ENCODE peak calls at places on chromosome 10, in nine cellular contexts. D is CD8-positive, alpha-beta memory T cell; T is stomach; M is NCI-H460; P is CD4-positive, alpha-beta T cell; R is activated naive CD4-positive, alpha-beta T cell; Y is NCI-H1048; N is amygdala; G is stimulated activated CD8-positive, alpha-beta memory T cell treated with anti-CD3 and anti-CD28 coated beads, Interleukin-15, amount 100 ng/mL, for 24 hours. L is an unnamed sample.
A peak's percentile ranks its signal among the peaks of the same experiment; 100 is the strongest.

GRCh38 chr10:77661100-77661499 is 23.5 kb upstream of the KCNMA1 start:
- DNase-seq in M (no peak), N (no peak), T (no peak), R (no peak), G (no peak), D (no peak), P (no peak), Y (no peak), L (no peak)

GRCh38 chr10:16491933-16492332 is 29.7 kb downstream of the C1QL3 start:
- DNase-seq in G (no peak), P (no peak), R (no peak), T (no peak), Y (no peak), D (no peak), M (no peak), N (no peak), L (no peak)

GRCh38 chr10:121339136-121339535 is 259.1 kb downstream of the FGFR2 start:
- DNase-seq in N (no peak), Y (no peak), M (no peak), G (no peak), T (no peak), R (no peak), P (no peak), D (no peak), L (no peak)

GRCh38 chr10:77371848-77372247 is 265.8 kb downstream of the KCNMA1 start:
- DNase-seq in M (no peak), R (no peak), D (no peak), G (no peak), P (no peak), T (no peak), N (no peak), Y (no peak), L (no peak)

GRCh38 chr10:29257106-29257783 is 31.6 kb upstream of the LYZL1 start:
- DNase-seq in Y (no peak), P (no peak), M (no peak), D (no peak), T (no peak), R (no peak), G (no peak), N (no peak), L (no peak)

GRCh38 chr10:23344251-23344841 is at the start of gene C10orf67:
- DNase-seq in R (no peak), P (no peak), D (no peak), M (no peak), G (no peak), T (no peak), Y (no peak), N (peak; percentile 59), L (no peak)

GRCh38 chr10:132307823-132308587 is at the start of gene STK32C:
- DNase-seq in N (peak; percentile 74), Y (peak; percentile 75), M (peak; percentile 89), P (peak; percentile 89), G (peak; percentile 82), T (peak; percentile 92), R (peak; percentile 95), D (peak; percentile 90), L (peak; percentile 84)

GRCh38 chr10:110612073-110612472 is 32.1 kb upstream of the RBM20 start:
- DNase-seq in G (no peak), T (no peak), Y (no peak), N (no peak), D (no peak), M (no peak), R (no peak), P (no peak), L (no peak)

GRCh38 chr10:119769886-119770285 is 44.0 kb downstream of the INPP5F start:
- DNase-seq in Y (no peak), G (no peak), M (no peak), P (no peak), D (no peak), T (no peak), R (no peak), N (no peak), L (no peak)

GRCh38 chr10:29646238-29646902 is 11.6 kb upstream of the SVIL start:
- DNase-seq in N (no peak), T (no peak), R (no peak), D (no peak), Y (peak; percentile 59), M (no peak), P (no peak), G (no peak), L (no peak)

GRCh38 chr10:14612873-14613569 is 161.7 kb downstream of the FAM107B start:
- DNase-seq in T (no peak), M (no peak), D (no peak), N (no peak), Y (no peak), R (no peak), G (no peak), P (no peak), L (no peak)

GRCh38 chr10:90929179-90929578 is 8.3 kb upstream of the ANKRD1 start:
- DNase-seq in M (no peak), G (no peak), T (no peak), P (no peak), D (no peak), R (no peak), Y (no peak), N (no peak), L (no peak)

GRCh38 chr10:69629519-69629896 is 539 bp upstream of the FAM241B start:
- DNase-seq in P (no peak), N (no peak), T (no peak), M (no peak), R (no peak), G (no peak), D (no peak), Y (no peak), L (no peak)

GRCh38 chr10:18414061-18414460 is 237.3 kb downstream of the NSUN6 start:
- DNase-seq in R (no peak), M (no peak), T (no peak), Y (no peak), N (no peak), P (no peak), D (no peak), G (no peak), L (no peak)

GRCh38 chr10:52318136-52318810 is 4.2 kb downstream of the DKK1 start:
- DNase-seq in M (no peak), G (no peak), D (no peak), N (no peak), R (no peak), Y (no peak), T (no peak), P (no peak), L (no peak)

GRCh38 chr10:114852197-114852596 is 30.6 kb downstream of the FHIP2A start:
- DNase-seq in Y (no peak), M (no peak), N (no peak), D (no peak), P (no peak), G (no peak), T (no peak), R (no peak), L (no peak)

GRCh38 chr10:32938554-32939061 is 19.4 kb downstream of the ITGB1 start:
- DNase-seq in N (no peak), T (peak; percentile 39), M (no peak), Y (no peak), G (no peak), D (no peak), P (no peak), R (no peak), L (no peak)

GRCh38 chr10:36730316-36730715 is 395.1 kb upstream of the ANKRD30A start:
- DNase-seq in M (no peak), N (no peak), P (no peak), G (no peak), D (no peak), T (no peak), Y (no peak), R (no peak), L (no peak)

GRCh38 chr10:86139066-86139657 is 227.4 kb downstream of the GRID1 start:
- DNase-seq in Y (no peak), D (no peak), P (no peak), R (no peak), T (no peak), G (no peak), M (peak; percentile 12), N (no peak), L (no peak)

GRCh38 chr10:68212721-68213352 is 19.1 kb downstream of the ATOH7 start:
- DNase-seq in R (no peak), M (peak; percentile 33), D (no peak), N (no peak), P (no peak), T (no peak), G (no peak), Y (no peak), L (no peak)

GRCh38 chr10:61760943-61761824 is 98.5 kb downstream of the CABCOCO1 start:
- DNase-seq in Y (no peak), D (no peak), P (no peak), R (no peak), N (no peak), M (peak; percentile 31), T (no peak), G (no peak), L (no peak)

GRCh38 chr10:107701947-107702346 is 537.4 kb upstream of the SORCS1 start:
- DNase-seq in M (no peak), G (no peak), P (no peak), R (no peak), N (no peak), T (no peak), D (no peak), Y (no peak), L (no peak)

GRCh38 chr10:63703740-63704345 is 182.6 kb downstream of the REEP3 start:
- DNase-seq in N (no peak), T (peak; percentile 79), P (no peak), M (no peak), Y (no peak), R (no peak), G (no peak), D (no peak), L (no peak)

GRCh38 chr10:102231357-102232318 is 5.5 kb downstream of the ELOVL3 start:
- DNase-seq in N (no peak), P (peak; percentile 51), M (peak; percentile 40), G (peak; percentile 58), Y (peak; percentile 29), D (peak; percentile 57), T (peak; percentile 73), R (peak; percentile 52), L (no peak)

GRCh38 chr10:103442031-103442461 is 10.1 kb downstream of the CALHM2 start:
- DNase-seq in N (no peak), G (no peak), M (no peak), R (no peak), D (no peak), T (no peak), P (no peak), Y (no peak), L (no peak)

GRCh38 chr10:59833810-59834209 is 72.5 kb downstream of the CCDC6 start:
- DNase-seq in R (no peak), N (no peak), M (no peak), G (no peak), T (no peak), Y (no peak), P (no peak), D (no peak), L (no peak)

GRCh38 chr10:122192142-122192541 is 79.0 kb upstream of the BTBD16 start:
- DNase-seq in R (no peak), G (no peak), N (no peak), T (no peak), Y (no peak), D (no peak), M (no peak), P (no peak), L (no peak)

GRCh38 chr10:19826712-19827111 is 10.5 kb downstream of the PLXDC2 start:
- DNase-seq in Y (no peak), M (no peak), R (no peak), G (no peak), N (no peak), T (no peak), P (no peak), D (no peak), L (no peak)

GRCh38 chr10:558891-559766 is 130.3 kb downstream of the DIP2C start:
- DNase-seq in G (no peak), M (no peak), R (no peak), Y (no peak), T (no peak), P (no peak), N (no peak), D (no peak), L (no peak)

GRCh38 chr10:75202321-75203096 is 8.1 kb upstream of the VDAC2 start:
- DNase-seq in D (no peak), M (peak; percentile 14), G (no peak), T (peak; percentile 54), Y (no peak), R (no peak), P (no peak), N (no peak), L (no peak)

GRCh38 chr10:118036281-118036875 is 10.4 kb downstream of the RAB11FIP2 start:
- DNase-seq in D (no peak), P (no peak), M (no peak), T (no peak), N (no peak), Y (no peak), R (no peak), G (no peak), L (no peak)

L was measured in breast epithelium.